ENCODE peak calls at places on chromosomes 1 and 21, in seven cellular contexts. Y is IMR-90, O is NCI-H2081, K is LoVo, W is naive B cell, H is COR-L47, M is CD14-positive monocyte. N is an unnamed sample.

GRCh38 chr1:207002731-207003146 is 29.8 kb downstream of the C1orf116 start:
- DNase-seq in Y (peak; percentile 26), O (no peak), K (peak; percentile 86), W (no peak), H (no peak), M (no peak), N (no peak)

GRCh38 chr1:31627301-31627929 is 9.9 kb downstream of the HCRTR1 start:
- DNase-seq in Y (no peak), O (no peak), K (no peak), W (no peak), H (no peak), M (no peak), N (no peak)

GRCh38 chr1:100767176-100767876 is 47.8 kb downstream of the VCAM1 start:
- DNase-seq in Y (peak; percentile 57), O (no peak), K (no peak), W (no peak), H (no peak), M (no peak), N (no peak)

GRCh38 chr1:178599745-178600144 is 86.8 kb downstream of the TEX35 start:
- DNase-seq in Y (no peak), O (no peak), K (no peak), W (no peak), H (no peak), M (no peak), N (no peak)

GRCh38 chr1:39575191-39576015 is 1.2 kb downstream of the PABPC4 start:
- DNase-seq in Y (peak; percentile 81), O (peak; percentile 23), K (peak; percentile 19), W (peak; percentile 46), H (peak; percentile 9), M (peak; percentile 69), N (no peak)

GRCh38 chr1:114828251-114828650 is 26.4 kb upstream of the SYCP1 start:
- DNase-seq in Y (peak; percentile 1), O (no peak), K (peak; percentile 10), W (no peak), H (no peak), M (no peak), N (no peak)

GRCh38 chr21:37636152-37636860 is 269.7 kb downstream of the DYRK1A start:
- DNase-seq in Y (peak; percentile 76), O (no peak), K (no peak), W (no peak), H (no peak), M (no peak), N (no peak)

GRCh38 chr1:16026723-16027484 is 5.1 kb downstream of the CLCNKA start:
- DNase-seq in Y (no peak), O (no peak), K (no peak), W (peak; percentile 28), H (no peak), M (no peak), N (no peak)

GRCh38 chr1:95084317-95085176 is 11.8 kb upstream of the ALG14 start:
- DNase-seq in Y (peak; percentile 21), O (no peak), K (peak; percentile 40), W (peak; percentile 47), H (peak; percentile 5), M (no peak), N (no peak)

GRCh38 chr1:44696789-44697188 is 22.3 kb downstream of the ARMH1 start:
- DNase-seq in Y (no peak), O (no peak), K (no peak), W (peak; percentile 51), H (no peak), M (peak; percentile 62), N (no peak)

GRCh38 chr1:23958810-23959460 is 693 bp upstream of the PNRC2 start:
- DNase-seq in Y (peak; percentile 90), O (peak; percentile 96), K (peak; percentile 85), W (peak; percentile 96), H (peak; percentile 95), M (peak; percentile 93), N (peak; percentile 96)

GRCh38 chr1:22257286-22258275 is 114.7 kb upstream of the WNT4 start:
- DNase-seq in Y (no peak), O (peak; percentile 54), K (no peak), W (no peak), H (peak; percentile 30), M (no peak), N (no peak)

GRCh38 chr1:207826557-207827487 is 75.0 kb downstream of the CD46 start:
- DNase-seq in Y (no peak), O (no peak), K (peak; percentile 64), W (no peak), H (no peak), M (no peak), N (no peak)

GRCh38 chr1:204904228-204904810 is 33.7 kb downstream of the NFASC start:
- DNase-seq in Y (no peak), O (no peak), K (no peak), W (no peak), H (no peak), M (no peak), N (no peak)

GRCh38 chr1:46128336-46128735 is 4.1 kb downstream of the PIK3R3 start:
- DNase-seq in Y (peak; percentile 38), O (no peak), K (peak; percentile 29), W (no peak), H (no peak), M (no peak), N (no peak)

GRCh38 chr1:8222789-8223188 is 95.1 kb upstream of the SLC45A1 start:
- DNase-seq in Y (no peak), O (no peak), K (no peak), W (no peak), H (no peak), M (no peak), N (no peak)

GRCh38 chr1:179059185-179059483 is 22.7 kb upstream of the TOR3A start:
- DNase-seq in Y (no peak), O (no peak), K (no peak), W (no peak), H (no peak), M (no peak), N (no peak)

GRCh38 chr1:221939598-221939997 is 197.7 kb upstream of the DUSP10 start:
- DNase-seq in Y (no peak), O (peak; percentile 51), K (no peak), W (peak; percentile 80), H (no peak), M (no peak), N (peak; percentile 84)

GRCh38 chr1:192713921-192714320 is 78.0 kb downstream of the RGS13 start:
- DNase-seq in Y (no peak), O (no peak), K (no peak), W (no peak), H (no peak), M (no peak), N (no peak)

GRCh38 chr1:38452246-38452645 is 405.7 kb upstream of the POU3F1 start:
- DNase-seq in Y (no peak), O (no peak), K (no peak), W (no peak), H (no peak), M (no peak), N (no peak)

GRCh38 chr21:36478207-36478701 is 1.7 kb downstream of the CLDN14 start:
- DNase-seq in Y (peak; percentile 88), O (no peak), K (no peak), W (no peak), H (no peak), M (no peak), N (no peak)

GRCh38 chr1:222912730-222913129 is 97.9 kb downstream of the DISP1 start:
- DNase-seq in Y (peak; percentile 65), O (no peak), K (no peak), W (no peak), H (no peak), M (no peak), N (no peak)

GRCh38 chr1:161986328-161986727 is 37.3 kb downstream of the OLFML2B start:
- DNase-seq in Y (no peak), O (no peak), K (no peak), W (no peak), H (no peak), M (no peak), N (no peak)

GRCh38 chr1:1958071-1958541 is 39.0 kb upstream of the TMEM52 start:
- DNase-seq in Y (no peak), O (no peak), K (no peak), W (no peak), H (no peak), M (no peak), N (no peak)

GRCh38 chr21:42491328-42491727 is 4.7 kb downstream of the RSPH1 start:
- DNase-seq in Y (no peak), O (no peak), K (no peak), W (no peak), H (no peak), M (no peak), N (no peak)

GRCh38 chr1:168379110-168379860 is 98.6 kb downstream of the TBX19 start:
- DNase-seq in Y (peak; percentile 18), O (no peak), K (no peak), W (no peak), H (no peak), M (no peak), N (no peak)

GRCh38 chr1:95072117-95072516 is 634 bp downstream of the ALG14 start:
- DNase-seq in Y (no peak), O (no peak), K (no peak), W (no peak), H (no peak), M (no peak), N (no peak)

GRCh38 chr1:104463126-104463697 is 713.5 kb downstream of the AMY1C start:
- DNase-seq in Y (no peak), O (no peak), K (no peak), W (no peak), H (no peak), M (no peak), N (no peak)

GRCh38 chr1:79052829-79053449 is 46.4 kb upstream of the ADGRL4 start:
- DNase-seq in Y (no peak), O (no peak), K (no peak), W (no peak), H (no peak), M (no peak), N (peak; percentile 13)

GRCh38 chr1:41950820-41951219 is 32.1 kb upstream of the HIVEP3 start:
- DNase-seq in Y (peak; percentile 16), O (no peak), K (no peak), W (no peak), H (no peak), M (no peak), N (peak; percentile 81)

GRCh38 chr1:161250829-161251228 is 7.7 kb upstream of the PCP4L1 start:
- DNase-seq in Y (no peak), O (no peak), K (no peak), W (no peak), H (no peak), M (no peak), N (no peak)

GRCh38 chr21:35801388-35801787 is 258.9 kb downstream of the SETD4 start:
- DNase-seq in Y (no peak), O (peak; percentile 18), K (no peak), W (no peak), H (peak; percentile 62), M (no peak), N (no peak)

GRCh38 chr1:167714098-167714850 is 7.5 kb upstream of the MPZL1 start:
- DNase-seq in Y (no peak), O (peak; percentile 86), K (peak; percentile 88), W (peak; percentile 82), H (peak; percentile 78), M (peak; percentile 78), N (peak; percentile 85)

GRCh38 chr1:67724928-67725560 is 40.0 kb downstream of the GADD45A start:
- DNase-seq in Y (peak; percentile 85), O (peak; percentile 47), K (peak; percentile 83), W (no peak), H (peak; percentile 68), M (no peak), N (no peak)

GRCh38 chr1:198986041-198986440 is 347.2 kb downstream of the PTPRC start:
- DNase-seq in Y (no peak), O (no peak), K (no peak), W (no peak), H (no peak), M (no peak), N (no peak)

GRCh38 chr1:51642739-51643142 is 25.8 kb downstream of the OSBPL9 start:
- DNase-seq in Y (peak; percentile 96), O (no peak), K (no peak), W (no peak), H (no peak), M (no peak), N (no peak)

GRCh38 chr21:31198575-31198974 is 145.5 kb downstream of the TIAM1 start:
- DNase-seq in Y (peak; percentile 62), O (peak; percentile 28), K (peak; percentile 57), W (peak; percentile 11), H (peak; percentile 53), M (no peak), N (no peak)

GRCh38 chr1:50968884-50969610 is 998 bp upstream of the CDKN2C start:
- DNase-seq in Y (no peak), O (peak; percentile 71), K (peak; percentile 30), W (peak; percentile 44), H (no peak), M (peak; percentile 51), N (no peak)

N was measured in GM12878.